ENCODE peak calls at places on chromosome 9, in ten cellular contexts. S is GM12891; J is cardiac fibroblast; W is D341Med; O is CD4-positive, alpha-beta memory T cell; I is stimulated activated CD4-positive, alpha-beta T cell treated with anti-CD3 and anti-CD28 coated beads, Interleukin-2, amount 100 ng/mL, for 4 hours; B is hypothalamus; U is activated naive CD8-positive, alpha-beta T cell treated with anti-CD3 and anti-CD28 coated beads, Interleukin-2, amount 50 U/mL, for 24 hours; Z is iPS-NIHi11; Q is germinal center. C is an unnamed sample.

GRCh38 chr9:90801507-90802289 is at the start of gene SYK:
- DNase-seq in S (no peak), J (no peak), W (no peak), O (no peak), I (no peak), B (peak; percentile 1), U (peak; percentile 29), Z (peak; percentile 63), Q (peak; percentile 72), C (peak; percentile 45)

GRCh38 chr9:105419981-105420597 is 27.7 kb upstream of the FSD1L start:
- DNase-seq in S (no peak), J (no peak), W (no peak), O (no peak), I (no peak), B (no peak), U (no peak), Z (no peak), Q (no peak), C (no peak)

GRCh38 chr9:14306188-14306587 is 7.8 kb downstream of the NFIB start:
- DNase-seq in S (no peak), J (no peak), W (no peak), O (no peak), I (no peak), B (no peak), U (no peak), Z (no peak), Q (no peak), C (no peak)

GRCh38 chr9:94675008-94675841 is 35.9 kb upstream of the FBP1 start:
- DNase-seq in S (no peak), J (peak; percentile 36), W (no peak), O (no peak), I (no peak), B (no peak), U (no peak), Z (no peak), Q (no peak), C (no peak)

GRCh38 chr9:89462817-89463216 is 35.1 kb downstream of the SEMA4D start:
- DNase-seq in S (no peak), J (no peak), W (no peak), O (no peak), I (no peak), B (no peak), U (no peak), Z (no peak), Q (no peak), C (no peak)

GRCh38 chr9:37938121-37938906 is 34.4 kb upstream of the SLC25A51 start:
- DNase-seq in S (no peak), J (peak; percentile 75), W (no peak), O (no peak), I (no peak), B (no peak), U (no peak), Z (no peak), Q (no peak), C (peak; percentile 55)

GRCh38 chr9:113481176-113481805 is 17.8 kb downstream of the RGS3 start:
- DNase-seq in S (no peak), J (no peak), W (peak; percentile 5), O (no peak), I (no peak), B (no peak), U (no peak), Z (no peak), Q (no peak), C (no peak)

GRCh38 chr9:120846906-120847305 is 4.2 kb upstream of the PSMD5 start:
- DNase-seq in S (no peak), J (no peak), W (no peak), O (no peak), I (no peak), B (no peak), U (no peak), Z (no peak), Q (no peak), C (no peak)

GRCh38 chr9:91421022-91421765 is 2.4 kb downstream of the NFIL3 start:
- DNase-seq in S (no peak), J (peak; percentile 30), W (peak; percentile 67), O (no peak), I (no peak), B (no peak), U (peak; percentile 54), Z (peak; percentile 62), Q (peak; percentile 56), C (peak; percentile 38)

GRCh38 chr9:77848897-77849296 is 182.7 kb downstream of the GNAQ start:
- DNase-seq in S (no peak), J (peak; percentile 92), W (no peak), O (no peak), I (no peak), B (peak; percentile 22), U (no peak), Z (no peak), Q (no peak), C (peak; percentile 83)

GRCh38 chr9:114779352-114779845 is 26.4 kb downstream of the TNFSF15 start:
- DNase-seq in S (no peak), J (peak; percentile 17), W (no peak), O (no peak), I (no peak), B (no peak), U (no peak), Z (peak; percentile 44), Q (no peak), C (no peak)

C was measured in Ammon's horn.